ENCODE peak calls at places on chromosomes 11 and 22, in six cellular contexts. R, L, W, G, V and D are unnamed samples.

GRCh38 chr22:44668190-44668885 is 33.7 kb upstream of the PRR5 start:
- DNase-seq in W (peak; percentile 83), G (no peak), R (peak; percentile 78), L (no peak), V (peak; percentile 34), D (peak; percentile 48)

GRCh38 chr11:83150450-83150849 is 6.5 kb upstream of the PCF11 start:
- DNase-seq in R (no peak), L (no peak), W (no peak), G (no peak), V (no peak), D (no peak)

GRCh38 chr11:62122076-62122475 is 1.7 kb upstream of the INCENP start:
- DNase-seq in R (no peak), V (no peak), L (peak; percentile 11), G (no peak), W (no peak), D (no peak)

GRCh38 chr11:59463176-59463575 is 6.4 kb downstream of the OR4D6 start:
- DNase-seq in G (no peak), W (no peak), V (no peak), L (no peak), R (no peak), D (no peak)

GRCh38 chr22:29306830-29307657 is 594 bp downstream of the GAS2L1 start:
- DNase-seq in R (peak; percentile 93), G (peak; percentile 85), V (no peak), L (peak; percentile 50), W (peak; percentile 96), D (peak; percentile 86)

GRCh38 chr11:95968585-95968984 is 44.7 kb upstream of the MTMR2 start:
- DNase-seq in L (no peak), W (no peak), G (no peak), R (no peak), V (no peak), D (no peak)

GRCh38 chr11:120817131-120817530 is 206.8 kb upstream of the TBCEL start:
- DNase-seq in V (no peak), R (no peak), L (no peak), W (peak; percentile 60), G (peak; percentile 49), D (no peak)

GRCh38 chr11:14041565-14041964 is 79.0 kb downstream of the SPON1 start:
- DNase-seq in V (no peak), L (no peak), R (no peak), W (no peak), G (no peak), D (no peak)

GRCh38 chr11:73157141-73158010 is 15.3 kb upstream of the FCHSD2 start:
- DNase-seq in V (no peak), G (peak; percentile 35), L (no peak), W (peak; percentile 81), R (peak; percentile 91), D (peak; percentile 63)

GRCh38 chr11:127023991-127024390 is 23.4 kb upstream of the KIRREL3 start:
- DNase-seq in G (no peak), L (no peak), W (no peak), V (no peak), R (no peak), D (no peak)

GRCh38 chr22:28410050-28410816 is 269.4 kb downstream of the TTC28 start:
- DNase-seq in L (no peak), V (no peak), G (no peak), W (no peak), R (no peak), D (no peak)

GRCh38 chr22:23779731-23780130 is 7.0 kb upstream of the SMARCB1 start:
- DNase-seq in G (no peak), R (no peak), L (no peak), W (no peak), V (no peak), D (no peak)

GRCh38 chr11:35153280-35153679 is 14.3 kb downstream of the CD44 start:
- DNase-seq in R (no peak), L (no peak), V (no peak), G (no peak), W (no peak), D (no peak)

GRCh38 chr22:17436981-17437410 is 67.7 kb downstream of the CECR2 start:
- DNase-seq in G (no peak), W (no peak), R (no peak), L (no peak), V (no peak), D (no peak)
- H3K4me1 ChIP-seq in G (no peaks in the 10 kb centered on the region), W (peaks cover 5% of the 10 kb centered on the region), R (no peaks in the 10 kb centered on the region), L (no peaks in the 10 kb centered on the region), V (no peaks in the 10 kb centered on the region), D (peaks cover 12% of the 10 kb centered on the region)

DNA sequence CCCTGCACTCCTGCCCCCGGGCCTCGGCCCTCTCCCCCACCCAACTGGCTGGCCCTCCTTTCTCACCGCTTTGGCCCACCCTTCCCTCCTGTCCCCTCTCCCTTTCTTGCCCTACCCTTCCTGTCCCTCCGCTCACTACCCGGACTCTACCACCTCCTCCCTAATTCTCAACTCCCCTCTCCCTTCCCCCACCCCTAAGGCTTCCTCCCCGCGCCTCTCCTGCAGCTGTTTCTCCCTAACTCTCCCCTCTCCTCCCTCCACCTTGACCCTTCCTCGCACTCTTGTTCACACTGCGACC is 416 bp downstream of the SLC15A3 start:
- DNase-seq in L (no peak), R (no peak), V (no peak), G (no peak), W (no peak), D (no peak)
- H3K4me3 ChIP-seq in L (no peak overlapping the region), R (peak overlapping the region; percentile 62), V (peak overlapping the region; percentile 84), G (peak overlapping the region; percentile 35), W (peak overlapping the region; percentile 44), D (peak overlapping the region; percentile 62)

DNA sequence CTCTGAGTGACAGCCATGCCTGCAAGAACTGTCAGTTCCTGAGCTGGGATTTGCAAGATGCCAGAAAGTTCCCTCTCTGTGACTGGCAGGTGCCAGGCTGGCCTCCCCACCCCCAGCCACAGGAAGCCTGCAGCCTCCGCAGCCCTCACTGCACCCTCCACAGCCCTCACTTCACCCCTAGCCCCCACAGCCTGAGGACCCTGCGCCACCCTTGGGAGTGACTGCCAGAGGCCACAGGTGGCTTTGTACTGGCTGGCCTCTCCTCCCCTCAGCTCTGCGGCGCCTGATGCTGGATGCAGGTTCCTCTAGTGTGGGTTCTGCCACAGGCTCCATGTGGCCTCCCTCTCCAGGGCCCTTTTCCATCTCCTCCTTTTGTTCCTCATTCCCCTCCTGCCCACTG is 28.7 kb downstream of the MPPED1 start:
- DNase-seq in R (no peak), W (no peak), L (no peak), V (no peak), G (no peak), D (no peak)
- H3K27ac ChIP-seq in R (no peak overlapping the region), W (no peak overlapping the region), L (no peak overlapping the region), V (no peak overlapping the region), G (no peak overlapping the region), D (no peak overlapping the region)

DNA sequence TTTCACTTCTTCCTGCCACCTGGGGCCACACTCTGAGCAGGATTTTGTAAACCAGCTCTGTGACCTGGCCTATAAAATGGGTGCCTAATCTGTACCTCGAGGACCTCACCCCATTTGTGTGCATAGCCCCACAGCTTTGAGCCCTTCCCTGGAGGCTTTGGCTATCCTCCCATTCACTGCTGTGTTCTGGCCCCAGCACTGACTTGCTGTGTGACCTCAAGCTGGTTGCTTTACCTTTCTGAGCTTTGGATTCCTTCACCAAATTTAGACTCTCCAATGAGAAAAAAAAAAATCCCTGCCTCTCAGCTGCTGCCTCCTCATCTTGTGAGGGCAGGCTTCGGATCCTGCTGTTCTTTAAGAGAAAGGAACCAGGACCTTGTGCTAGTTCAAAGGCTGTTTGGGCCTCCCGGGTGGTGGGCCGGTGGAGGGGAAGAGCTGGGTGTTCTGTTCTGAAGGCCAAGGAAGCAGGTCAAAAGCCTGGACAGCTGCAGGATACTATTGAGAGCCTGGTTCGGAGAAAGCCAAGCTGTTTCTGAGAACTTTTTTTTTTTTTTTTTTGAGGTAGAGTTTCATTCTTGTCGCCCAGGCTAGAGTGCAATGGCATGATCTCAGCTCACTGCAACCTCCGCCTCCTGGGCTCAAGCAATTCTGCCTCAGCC is 1.1 kb upstream of the PYGM start:
- DNase-seq in L (no peak), G (no peak), R (peak; percentile 9), V (no peak), W (no peak), D (no peak)
- H3K4me1 ChIP-seq in L (peaks cover 5% of the 10 kb centered on the region), G (peaks cover 22% of the 10 kb centered on the region), R (peaks cover 30% of the 10 kb centered on the region), V (peaks cover 91% of the 10 kb centered on the region), W (peaks cover 16% of the 10 kb centered on the region), D (peaks cover 38% of the 10 kb centered on the region)

DNA sequence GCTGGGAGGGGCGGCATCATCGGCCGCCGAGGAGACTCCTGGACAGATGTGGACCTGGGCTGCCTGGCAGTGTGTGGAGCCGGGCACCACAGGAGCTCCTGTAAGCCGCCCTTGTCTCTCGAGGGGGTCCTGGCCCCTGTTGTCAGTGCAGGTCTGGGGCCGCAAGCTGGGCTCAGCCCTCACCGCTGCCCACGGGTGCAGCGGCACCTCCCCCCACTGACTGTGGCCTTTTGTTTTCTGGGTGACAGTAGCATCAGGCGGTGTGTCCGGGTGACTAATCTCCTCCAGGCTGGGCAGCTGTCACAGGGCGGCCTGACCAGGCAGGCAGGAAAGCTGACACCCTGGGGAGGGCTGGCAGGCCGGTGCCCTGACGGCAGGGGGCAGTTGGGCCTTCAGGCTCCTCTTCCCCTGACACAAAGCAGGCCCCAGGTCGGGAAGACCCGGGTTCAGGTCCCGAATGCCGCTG is 16.2 kb downstream of the DGKZ start:
- DNase-seq in R (peak; percentile 77), W (peak; percentile 89), V (no peak), G (no peak), L (no peak), D (no peak)
- H3K4me3 ChIP-seq in R (no peak overlapping the region), W (no peak overlapping the region), V (no peak overlapping the region), G (no peak overlapping the region), L (no peak overlapping the region), D (no peak overlapping the region)

GRCh38 chr22:25104367-25104766 is 95.3 kb upstream of the CRYBB3 start:
- DNase-seq in V (no peak), W (no peak), R (no peak), G (no peak), L (no peak), D (no peak)
- H3K27ac ChIP-seq in V (no peak overlapping the region), W (no peak overlapping the region), R (no peak overlapping the region), G (no peak overlapping the region), L (no peak overlapping the region), D (no peak overlapping the region)

GRCh38 chr11:3136542-3137455 is 28.3 kb downstream of the OSBPL5 start:
- DNase-seq in W (peak; percentile 58), G (no peak), R (peak; percentile 52), L (no peak), V (no peak), D (peak; percentile 36)
- H3K4me1 ChIP-seq in W (peaks cover 3% of the 10 kb centered on the region), G (peaks cover 14% of the 10 kb centered on the region), R (no peaks in the 10 kb centered on the region), L (no peaks in the 10 kb centered on the region), V (peaks cover 36% of the 10 kb centered on the region), D (peaks cover 12% of the 10 kb centered on the region)

DNA sequence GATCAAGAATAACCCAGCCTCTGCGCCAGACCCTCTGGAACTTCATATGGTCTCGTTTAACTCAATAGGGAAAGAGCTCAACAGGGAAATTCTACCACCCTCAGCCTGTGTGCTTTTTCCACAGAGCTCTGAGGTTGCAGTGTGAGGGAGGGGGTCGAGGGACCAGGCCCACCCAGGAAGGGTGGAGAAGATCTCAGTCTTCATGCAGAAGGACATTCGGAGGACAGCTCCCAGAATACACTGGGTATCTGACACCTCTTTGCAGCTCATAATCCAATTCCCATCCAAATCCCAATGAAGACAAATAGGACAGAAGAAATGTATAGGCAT is 56.6 kb downstream of the ST14 start:
- DNase-seq in R (peak; percentile 14), W (no peak), G (no peak), L (no peak), V (no peak), D (no peak)
- H3K4me3 ChIP-seq in R (no peak overlapping the region), W (no peak overlapping the region), G (no peak overlapping the region), L (no peak overlapping the region), V (no peak overlapping the region), D (no peak overlapping the region)

DNA sequence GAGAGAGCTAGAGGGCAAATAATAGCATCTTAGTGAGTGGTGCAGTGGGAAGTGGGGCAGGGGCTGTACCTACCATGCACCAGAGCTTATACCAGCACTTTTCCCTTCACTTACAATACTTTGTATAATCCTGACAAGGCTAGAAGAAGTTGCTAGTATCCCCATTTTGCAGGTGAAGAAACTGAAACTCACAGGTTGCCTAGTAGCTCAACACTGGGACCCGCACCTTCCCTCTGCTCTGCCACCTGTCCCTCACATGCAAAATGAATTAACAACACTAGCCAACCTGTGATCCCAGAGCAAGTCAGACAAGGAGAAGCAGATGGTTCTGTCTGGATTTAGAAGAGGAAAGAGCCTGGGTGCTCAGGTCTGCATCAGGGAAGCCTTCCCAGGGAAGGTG is 510.4 kb downstream of the BUD13 start:
- DNase-seq in R (no peak), V (no peak), G (no peak), W (no peak), L (no peak), D (no peak)
- H3K27ac ChIP-seq in R (no peak overlapping the region), V (no peak overlapping the region), G (no peak overlapping the region), W (no peak overlapping the region), L (no peak overlapping the region), D (no peak overlapping the region)